ENCODE peak calls at places on chromosome 7, in eight cellular contexts. D is astrocyte of the spinal cord, F is BE2C, N is MM.1S, O is foreskin fibroblast, W is fibroblast of mammary gland, Y is dorsolateral prefrontal cortex, V is GM23248. A is an unnamed sample.

GRCh38 chr7:147894271-147894670 is 696.3 kb upstream of the C7orf33 start:
- DNase-seq in D (no peak), F (no peak), N (no peak), O (no peak), W (no peak), Y (no peak), V (no peak), A (no peak)

GRCh38 chr7:122364761-122365280 is 60.3 kb upstream of the FEZF1 start:
- DNase-seq in D (no peak), F (no peak), N (no peak), O (no peak), W (no peak), Y (no peak), V (no peak), A (no peak)

GRCh38 chr7:85737426-85737825 is 550.6 kb upstream of the SEMA3D start:
- DNase-seq in D (no peak), F (no peak), N (no peak), O (no peak), W (no peak), Y (no peak), V (no peak), A (no peak)

GRCh38 chr7:156050636-156051569 is 238.6 kb upstream of the SHH start:
- DNase-seq in D (no peak), F (no peak), N (no peak), O (no peak), W (no peak), Y (peak; percentile 25), V (no peak), A (no peak)

GRCh38 chr7:52009195-52009594 is 692.6 kb upstream of the COBL start:
- DNase-seq in D (no peak), F (no peak), N (no peak), O (no peak), W (no peak), Y (no peak), V (no peak), A (no peak)

GRCh38 chr7:79090543-79090942 is 362.9 kb downstream of the MAGI2 start:
- DNase-seq in D (peak; percentile 43), F (no peak), N (no peak), O (no peak), W (peak; percentile 5), Y (no peak), V (peak; percentile 20), A (no peak)

GRCh38 chr7:12771378-12771877 is 84.0 kb downstream of the ARL4A start:
- DNase-seq in D (peak; percentile 71), F (no peak), N (no peak), O (peak; percentile 60), W (peak; percentile 53), Y (no peak), V (peak; percentile 33), A (peak; percentile 86)

GRCh38 chr7:85052056-85052737 is 134.7 kb downstream of the SEMA3D start:
- DNase-seq in D (no peak), F (no peak), N (no peak), O (no peak), W (no peak), Y (no peak), V (no peak), A (no peak)

GRCh38 chr7:82740246-82740848 is 296.8 kb upstream of the CACNA2D1 start:
- DNase-seq in D (peak; percentile 66), F (peak; percentile 84), N (peak; percentile 65), O (peak; percentile 83), W (peak; percentile 64), Y (no peak), V (peak; percentile 81), A (peak; percentile 39)

GRCh38 chr7:140684066-140684950 is 11.6 kb downstream of the ADCK2 start:
- DNase-seq in D (no peak), F (no peak), N (no peak), O (no peak), W (no peak), Y (no peak), V (no peak), A (no peak)

GRCh38 chr7:100965723-100966541 is 3.4 kb upstream of the MUC12 start:
- DNase-seq in D (peak; percentile 24), F (peak; percentile 89), N (peak; percentile 42), O (peak; percentile 84), W (peak; percentile 46), Y (peak; percentile 72), V (peak; percentile 86), A (peak; percentile 66)

GRCh38 chr7:50339990-50340500 is 35.5 kb downstream of the IKZF1 start:
- DNase-seq in D (no peak), F (no peak), N (no peak), O (no peak), W (no peak), Y (no peak), V (no peak), A (no peak)

GRCh38 chr7:106767073-106767472 is 98.0 kb upstream of the PIK3CG start:
- DNase-seq in D (peak; percentile 31), F (no peak), N (no peak), O (no peak), W (peak; percentile 16), Y (no peak), V (no peak), A (no peak)

GRCh38 chr7:150962743-150963399 is 15.2 kb downstream of the KCNH2 start:
- DNase-seq in D (peak; percentile 25), F (peak; percentile 89), N (peak; percentile 41), O (peak; percentile 66), W (peak; percentile 20), Y (peak; percentile 81), V (peak; percentile 72), A (peak; percentile 24)

GRCh38 chr7:25947669-25948516 is 204.1 kb upstream of the NFE2L3 start:
- DNase-seq in D (no peak), F (no peak), N (peak; percentile 78), O (no peak), W (no peak), Y (no peak), V (no peak), A (no peak)

GRCh38 chr7:100827330-100828226 is at the start of gene EPHB4:
- DNase-seq in D (peak; percentile 91), F (peak; percentile 59), N (no peak), O (peak; percentile 95), W (peak; percentile 74), Y (no peak), V (peak; percentile 77), A (peak; percentile 86)

GRCh38 chr7:102260856-102261255 is 25.8 kb upstream of the SH2B2 start:
- DNase-seq in D (peak; percentile 65), F (peak; percentile 86), N (no peak), O (peak; percentile 59), W (peak; percentile 29), Y (peak; percentile 74), V (peak; percentile 54), A (peak; percentile 16)

GRCh38 chr7:92043098-92043497 is 91.2 kb downstream of the CYP51A1 start:
- DNase-seq in D (no peak), F (no peak), N (no peak), O (no peak), W (no peak), Y (no peak), V (no peak), A (no peak)

GRCh38 chr7:36058020-36058592 is 94.9 kb upstream of the EEPD1 start:
- DNase-seq in D (no peak), F (no peak), N (no peak), O (no peak), W (no peak), Y (no peak), V (no peak), A (no peak)
- H3K4me3 ChIP-seq in D (no peak overlapping the region), F (no peak overlapping the region), N (no peak overlapping the region), O (no peak overlapping the region), W (no peak overlapping the region), Y (no peak overlapping the region), V (no peak overlapping the region), A (no peak overlapping the region)

DNA sequence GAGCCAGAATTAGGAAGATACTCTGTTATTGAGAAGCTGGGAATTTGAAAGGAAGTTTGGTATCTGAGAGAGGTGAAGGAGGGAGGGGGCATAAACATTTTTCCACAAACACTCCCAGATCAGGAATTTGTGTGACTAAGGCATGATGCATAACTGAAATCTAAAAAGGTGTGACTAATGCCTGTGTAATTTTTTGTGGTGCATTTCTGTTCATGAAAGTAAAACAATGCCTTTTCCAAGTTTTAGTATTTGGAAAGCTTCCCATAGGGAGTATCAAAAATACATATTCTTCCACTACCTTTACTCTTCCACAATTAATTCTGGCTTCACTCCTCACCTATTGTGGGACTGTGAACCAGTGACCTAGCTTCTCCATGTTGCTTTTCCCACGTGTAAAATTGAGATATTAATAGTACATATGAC is 56.4 kb upstream of the CAV2 start:
- DNase-seq in D (peak; percentile 94), F (no peak), N (no peak), O (peak; percentile 93), W (peak; percentile 95), Y (no peak), V (peak; percentile 94), A (no peak)
- H3K4me3 ChIP-seq in D (no peak overlapping the region), F (no peak overlapping the region), N (no peak overlapping the region), O (no peak overlapping the region), W (no peak overlapping the region), Y (no peak overlapping the region), V (no peak overlapping the region), A (no peak overlapping the region)

DNA sequence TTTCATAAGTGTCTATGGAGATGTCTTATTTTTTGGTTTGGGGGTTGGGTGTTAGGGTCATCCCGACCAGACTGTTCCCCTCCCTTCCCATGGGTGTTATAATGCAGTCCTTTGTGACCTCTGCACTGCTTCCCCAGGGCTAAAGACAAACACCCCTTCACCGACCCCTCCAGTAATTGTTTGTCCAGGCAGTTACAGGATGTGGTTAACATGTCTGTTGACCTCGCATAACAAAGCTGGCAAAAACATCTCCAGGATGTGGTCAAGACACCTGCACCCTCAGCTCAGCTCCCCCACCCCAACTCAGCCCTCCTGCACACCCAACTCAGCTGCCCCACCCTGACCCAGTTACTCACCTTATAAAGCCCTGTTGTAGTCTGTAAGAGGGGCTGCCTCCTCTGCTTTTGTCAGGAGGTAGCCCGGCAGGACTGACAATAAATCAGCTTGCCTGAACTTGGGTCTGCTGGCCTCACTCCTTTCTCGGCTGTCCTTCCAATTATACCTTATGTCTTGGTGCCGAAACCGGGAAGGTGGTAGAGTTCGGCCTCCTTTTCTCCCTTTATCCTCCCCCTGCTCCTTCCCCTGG is 102.2 kb downstream of the ZNF92 start:
- DNase-seq in D (no peak), F (no peak), N (peak; percentile 95), O (no peak), W (no peak), Y (no peak), V (no peak), A (no peak)
- H3K4me3 ChIP-seq in D (no peak overlapping the region), F (no peak overlapping the region), N (no peak overlapping the region), O (no peak overlapping the region), W (no peak overlapping the region), Y (no peak overlapping the region), V (no peak overlapping the region), A (no peak overlapping the region)

DNA sequence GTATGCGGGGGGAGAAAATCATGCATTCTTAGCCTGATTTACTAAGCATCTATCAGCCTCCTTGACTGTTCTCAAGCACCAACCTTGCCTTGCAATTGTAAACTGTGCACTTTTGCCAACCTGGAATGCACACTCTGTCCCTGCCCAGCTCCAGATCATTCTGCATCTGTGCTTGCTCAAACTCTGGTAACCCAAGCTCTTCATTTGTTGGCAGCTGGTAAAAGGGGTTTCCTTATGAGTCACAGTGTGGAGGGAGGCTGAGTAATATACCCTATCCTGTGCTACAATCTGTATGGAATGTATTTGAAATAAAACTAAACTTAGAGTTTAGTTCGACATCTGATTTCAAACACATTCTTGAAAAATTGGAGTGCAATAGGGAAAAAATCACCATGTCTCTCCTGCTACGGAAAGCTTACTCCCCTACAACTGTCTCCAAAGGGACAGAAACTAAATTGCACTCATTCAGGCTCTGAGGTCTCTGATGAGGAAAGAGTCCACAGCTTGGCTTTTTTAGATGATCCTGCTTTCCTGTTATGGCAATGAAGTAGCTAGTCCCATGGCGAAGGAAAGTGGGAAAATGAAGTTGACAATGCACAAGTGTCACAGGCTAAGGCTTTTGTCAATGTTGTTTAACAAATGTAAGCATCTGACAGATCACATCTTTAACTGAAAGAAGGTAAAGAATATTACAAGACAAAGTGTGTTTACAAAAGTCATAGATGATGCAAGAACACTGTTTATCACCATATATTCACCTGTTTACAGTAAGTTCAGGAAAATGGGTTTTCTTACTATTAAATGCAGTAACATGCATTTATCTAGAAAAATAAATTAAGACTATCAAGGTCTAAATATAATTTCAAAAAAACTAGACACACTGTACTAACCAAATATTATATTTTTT is 61.9 kb downstream of the TES start:
- DNase-seq in D (peak; percentile 95), F (no peak), N (no peak), O (peak; percentile 97), W (peak; percentile 97), Y (no peak), V (peak; percentile 96), A (peak; percentile 84)
- H3K4me3 ChIP-seq in D (no peak overlapping the region), F (no peak overlapping the region), N (no peak overlapping the region), O (peak overlapping the region; percentile 50), W (no peak overlapping the region), Y (no peak overlapping the region), V (peak overlapping the region; percentile 66), A (no peak overlapping the region)